ENCODE peak calls at places on chromosomes 7 and 10, in eight cellular contexts. One of them, this sample, is unnamed.

GRCh38 chr10:116836902-116837513 is 12.3 kb upstream of the ENO4 start:
- DNase-seq in GM23248: no peak
- DNase-seq in NCI-H774: no peak
- DNase-seq in T-helper 9 cell: no peak
- DNase-seq in A673: peak
- DNase-seq in A549: no peak
- DNase-seq in cardiac fibroblast: peak
- DNase-seq in colonic mucosa: no peak
- DNase-seq in this sample: no peak

GRCh38 chr7:24963218-24963617 is 16.8 kb downstream of the OSBPL3 start:
- DNase-seq in cardiac fibroblast: peak
- DNase-seq in colonic mucosa: peak
- DNase-seq in A673: no peak
- DNase-seq in T-helper 9 cell: no peak
- DNase-seq in A549: no peak
- DNase-seq in NCI-H774: no peak
- DNase-seq in GM23248: peak
- DNase-seq in this sample: no peak

GRCh38 chr10:121624778-121625330 is 26.6 kb upstream of the FGFR2 start:
- DNase-seq in T-helper 9 cell: no peak
- DNase-seq in colonic mucosa: no peak
- DNase-seq in A549: no peak
- DNase-seq in GM23248: no peak
- DNase-seq in NCI-H774: no peak
- DNase-seq in cardiac fibroblast: no peak
- DNase-seq in A673: no peak
- DNase-seq in this sample: no peak

GRCh38 chr7:148700693-148701092 is 2.0 kb downstream of the CUL1 start:
- DNase-seq in GM23248: peak
- DNase-seq in A673: peak
- DNase-seq in NCI-H774: no peak
- DNase-seq in T-helper 9 cell: peak
- DNase-seq in colonic mucosa: peak
- DNase-seq in A549: peak
- DNase-seq in cardiac fibroblast: peak
- DNase-seq in this sample: no peak

GRCh38 chr10:124688889-124689670 is 55.1 kb downstream of the FAM53B start:
- DNase-seq in colonic mucosa: no peak
- DNase-seq in A549: no peak
- DNase-seq in NCI-H774: no peak
- DNase-seq in GM23248: no peak
- DNase-seq in T-helper 9 cell: no peak
- DNase-seq in cardiac fibroblast: no peak
- DNase-seq in A673: no peak
- DNase-seq in this sample: peak

GRCh38 chr10:44011603-44011981 is 362.9 kb upstream of the ZNF32 start:
- DNase-seq in T-helper 9 cell: no peak
- DNase-seq in GM23248: no peak
- DNase-seq in colonic mucosa: no peak
- DNase-seq in A549: no peak
- DNase-seq in NCI-H774: no peak
- DNase-seq in A673: no peak
- DNase-seq in cardiac fibroblast: peak
- DNase-seq in this sample: no peak

GRCh38 chr7:24141876-24142509 is 142.0 kb upstream of the NPY start:
- DNase-seq in cardiac fibroblast: no peak
- DNase-seq in NCI-H774: no peak
- DNase-seq in A549: no peak
- DNase-seq in T-helper 9 cell: no peak
- DNase-seq in colonic mucosa: no peak
- DNase-seq in GM23248: peak
- DNase-seq in A673: no peak
- DNase-seq in this sample: no peak

GRCh38 chr10:29386347-29386999 is 97.6 kb downstream of the LYZL1 start:
- DNase-seq in T-helper 9 cell: no peak
- DNase-seq in cardiac fibroblast: peak
- DNase-seq in colonic mucosa: no peak
- DNase-seq in NCI-H774: peak
- DNase-seq in A549: peak
- DNase-seq in A673: peak
- DNase-seq in GM23248: peak
- DNase-seq in this sample: peak

GRCh38 chr7:151706568-151707469 is 170.1 kb downstream of the PRKAG2 start:
- DNase-seq in GM23248: peak
- DNase-seq in A673: no peak
- DNase-seq in colonic mucosa: no peak
- DNase-seq in A549: no peak
- DNase-seq in T-helper 9 cell: no peak
- DNase-seq in NCI-H774: no peak
- DNase-seq in cardiac fibroblast: peak
- DNase-seq in this sample: no peak

GRCh38 chr10:99595770-99596465 is 24.3 kb downstream of the SLC25A28 start:
- DNase-seq in A673: no peak
- DNase-seq in cardiac fibroblast: no peak
- DNase-seq in GM23248: peak
- DNase-seq in NCI-H774: no peak
- DNase-seq in A549: peak
- DNase-seq in colonic mucosa: no peak
- DNase-seq in T-helper 9 cell: no peak
- DNase-seq in this sample: no peak

GRCh38 chr7:138898255-138898654 is 82.9 kb downstream of the KIAA1549 start:
- DNase-seq in NCI-H774: no peak
- DNase-seq in cardiac fibroblast: no peak
- DNase-seq in colonic mucosa: no peak
- DNase-seq in A549: no peak
- DNase-seq in GM23248: peak
- DNase-seq in T-helper 9 cell: no peak
- DNase-seq in A673: no peak
- DNase-seq in this sample: peak

GRCh38 chr7:155287229-155287935 is 10.3 kb upstream of the INSIG1 start:
- DNase-seq in A673: no peak
- DNase-seq in NCI-H774: no peak
- DNase-seq in A549: no peak
- DNase-seq in cardiac fibroblast: no peak
- DNase-seq in GM23248: no peak
- DNase-seq in T-helper 9 cell: no peak
- DNase-seq in colonic mucosa: no peak
- DNase-seq in this sample: no peak

GRCh38 chr10:132465193-132465888 is 68.3 kb downstream of the PWWP2B start:
- DNase-seq in colonic mucosa: peak
- DNase-seq in T-helper 9 cell: no peak
- DNase-seq in GM23248: no peak
- DNase-seq in NCI-H774: no peak
- DNase-seq in cardiac fibroblast: no peak
- DNase-seq in A549: no peak
- DNase-seq in A673: no peak
- DNase-seq in this sample: no peak

GRCh38 chr10:30366829-30367228 is 17.8 kb upstream of the MTPAP start:
- DNase-seq in colonic mucosa: no peak
- DNase-seq in GM23248: peak
- DNase-seq in A549: no peak
- DNase-seq in NCI-H774: no peak
- DNase-seq in cardiac fibroblast: no peak
- DNase-seq in A673: no peak
- DNase-seq in T-helper 9 cell: no peak
- DNase-seq in this sample: no peak

GRCh38 chr10:70672165-70672992 is at the start of gene ADAMTS14:
- DNase-seq in GM23248: peak
- DNase-seq in cardiac fibroblast: peak
- DNase-seq in NCI-H774: no peak
- DNase-seq in A673: peak
- DNase-seq in A549: peak
- DNase-seq in T-helper 9 cell: no peak
- DNase-seq in colonic mucosa: no peak
- DNase-seq in this sample: no peak

GRCh38 chr7:16655394-16655793 is 9.4 kb downstream of the BZW2 start:
- DNase-seq in cardiac fibroblast: no peak
- DNase-seq in GM23248: no peak
- DNase-seq in colonic mucosa: no peak
- DNase-seq in A549: no peak
- DNase-seq in A673: no peak
- DNase-seq in T-helper 9 cell: no peak
- DNase-seq in NCI-H774: no peak
- DNase-seq in this sample: no peak

GRCh38 chr10:124648738-124649137 is 95.4 kb downstream of the FAM53B start:
- DNase-seq in cardiac fibroblast: peak
- DNase-seq in A549: no peak
- DNase-seq in T-helper 9 cell: peak
- DNase-seq in GM23248: peak
- DNase-seq in NCI-H774: peak
- DNase-seq in colonic mucosa: peak
- DNase-seq in A673: peak
- DNase-seq in this sample: peak

GRCh38 chr7:85954961-85955360 is 688.7 kb upstream of the GRM3 start:
- DNase-seq in GM23248: no peak
- DNase-seq in cardiac fibroblast: no peak
- DNase-seq in colonic mucosa: no peak
- DNase-seq in T-helper 9 cell: no peak
- DNase-seq in NCI-H774: no peak
- DNase-seq in A549: no peak
- DNase-seq in A673: no peak
- DNase-seq in this sample: no peak

GRCh38 chr7:121633186-121633585 is 237.1 kb upstream of the FAM3C start:
- DNase-seq in GM23248: no peak
- DNase-seq in colonic mucosa: no peak
- DNase-seq in cardiac fibroblast: peak
- DNase-seq in NCI-H774: no peak
- DNase-seq in A673: peak
- DNase-seq in T-helper 9 cell: no peak
- DNase-seq in A549: no peak
- DNase-seq in this sample: no peak

GRCh38 chr10:24414597-24414996 is 205.7 kb downstream of the KIAA1217 start:
- DNase-seq in A549: no peak
- DNase-seq in cardiac fibroblast: no peak
- DNase-seq in A673: no peak
- DNase-seq in T-helper 9 cell: no peak
- DNase-seq in GM23248: no peak
- DNase-seq in NCI-H774: no peak
- DNase-seq in colonic mucosa: no peak
- DNase-seq in this sample: no peak

GRCh38 chr7:44709945-44710596 is 38.6 kb upstream of the ZMIZ2 start:
- DNase-seq in GM23248: no peak
- DNase-seq in A673: no peak
- DNase-seq in NCI-H774: no peak
- DNase-seq in T-helper 9 cell: no peak
- DNase-seq in colonic mucosa: no peak
- DNase-seq in cardiac fibroblast: no peak
- DNase-seq in A549: no peak
- DNase-seq in this sample: no peak

GRCh38 chr7:55065511-55066229 is 46.9 kb downstream of the EGFR start:
- DNase-seq in NCI-H774: no peak
- DNase-seq in cardiac fibroblast: peak
- DNase-seq in colonic mucosa: no peak
- DNase-seq in A549: peak
- DNase-seq in T-helper 9 cell: no peak
- DNase-seq in A673: peak
- DNase-seq in GM23248: peak
- DNase-seq in this sample: no peak

GRCh38 chr7:98254951-98255610 is 3.0 kb upstream of the TECPR1 start:
- DNase-seq in A549: no peak
- DNase-seq in A673: no peak
- DNase-seq in colonic mucosa: no peak
- DNase-seq in T-helper 9 cell: no peak
- DNase-seq in GM23248: no peak
- DNase-seq in NCI-H774: no peak
- DNase-seq in cardiac fibroblast: peak
- DNase-seq in this sample: no peak

GRCh38 chr7:159109092-159110035 is 35.3 kb downstream of the VIPR2 start:
- DNase-seq in GM23248: no peak
- DNase-seq in cardiac fibroblast: no peak
- DNase-seq in T-helper 9 cell: no peak
- DNase-seq in colonic mucosa: no peak
- DNase-seq in A673: no peak
- DNase-seq in A549: no peak
- DNase-seq in NCI-H774: peak
- DNase-seq in this sample: no peak

This sample was measured in CD8-positive, alpha-beta T cell.